ENCODE peak calls at places on chromosomes 6 and 20, in seven cellular contexts. Z is HFF-Myc; F is tibial artery; O is sciatic nerve; V is activated gamma-delta T cell; P is activated CD8-positive, alpha-beta memory T cell treated with anti-CD3 and anti-CD28 coated beads for 24 hours; L is H9. C is an unnamed sample.

GRCh38 chr20:43571771-43572170 is 12.9 kb downstream of the SGK2 start:
- DNase-seq in Z (no peak), F (no peak), O (no peak), V (no peak), P (no peak), L (no peak), C (no peak)

GRCh38 chr20:38418509-38419204 is 16.5 kb downstream of the SNHG17 start:
- DNase-seq in Z (no peak), F (no peak), O (peak; percentile 68), V (no peak), P (no peak), L (no peak), C (peak; percentile 60)

GRCh38 chr6:148104131-148104530 is 238.5 kb upstream of the SASH1 start:
- DNase-seq in Z (no peak), F (no peak), O (no peak), V (no peak), P (no peak), L (no peak), C (no peak)

GRCh38 chr6:82783587-82784253 is 281.9 kb downstream of the UBE3D start:
- DNase-seq in Z (no peak), F (no peak), O (no peak), V (no peak), P (no peak), L (peak; percentile 52), C (no peak)

GRCh38 chr6:35096129-35096852 is 44.8 kb downstream of the TCP11 start:
- DNase-seq in Z (peak; percentile 59), F (no peak), O (no peak), V (no peak), P (no peak), L (no peak), C (no peak)

GRCh38 chr6:169726963-169727362 is 2.7 kb upstream of the PHF10 start:
- DNase-seq in Z (no peak), F (no peak), O (no peak), V (no peak), P (no peak), L (no peak), C (no peak)

GRCh38 chr6:69866351-69867074 is at the start of gene COL19A1:
- DNase-seq in Z (no peak), F (no peak), O (no peak), V (peak; percentile 7), P (peak; percentile 74), L (peak; percentile 56), C (peak; percentile 24)

GRCh38 chr20:33490023-33490933 is at the start of gene CBFA2T2:
- DNase-seq in Z (no peak), F (peak; percentile 47), O (peak; percentile 84), V (peak; percentile 69), P (no peak), L (no peak), C (peak; percentile 73)

GRCh38 chr20:36465109-36466080 is 75.9 kb upstream of the MYL9 start:
- DNase-seq in Z (no peak), F (peak; percentile 76), O (no peak), V (no peak), P (peak; percentile 72), L (peak; percentile 64), C (peak; percentile 68)

GRCh38 chr6:141244366-141244765 is 888.4 kb upstream of the GJE1 start:
- DNase-seq in Z (peak; percentile 3), F (no peak), O (no peak), V (no peak), P (no peak), L (no peak), C (no peak)

GRCh38 chr20:48631114-48632016 is 196.4 kb downstream of the PREX1 start:
- DNase-seq in Z (no peak), F (no peak), O (no peak), V (no peak), P (no peak), L (no peak), C (no peak)

GRCh38 chr6:26020291-26020982 is 57.8 kb downstream of the TRIM38 start:
- DNase-seq in Z (peak; percentile 97), F (peak; percentile 76), O (peak; percentile 91), V (peak; percentile 43), P (peak; percentile 88), L (peak; percentile 73), C (peak; percentile 86)

GRCh38 chr6:4808396-4808795 is 32.2 kb downstream of the CDYL start:
- DNase-seq in Z (no peak), F (no peak), O (no peak), V (no peak), P (no peak), L (no peak), C (no peak)

GRCh38 chr6:132063738-132064137 is 112.6 kb upstream of the CCN2 start:
- DNase-seq in Z (peak; percentile 22), F (peak; percentile 22), O (no peak), V (no peak), P (no peak), L (no peak), C (peak; percentile 12)

GRCh38 chr20:25858495-25859425 is 162.1 kb upstream of the ZNF337 start:
- DNase-seq in Z (no peak), F (no peak), O (no peak), V (no peak), P (peak; percentile 52), L (no peak), C (no peak)

GRCh38 chr6:21873562-21873961 is 280.0 kb downstream of the SOX4 start:
- DNase-seq in Z (peak; percentile 88), F (peak; percentile 70), O (no peak), V (no peak), P (no peak), L (no peak), C (no peak)

GRCh38 chr20:50434653-50435396 is 75.4 kb upstream of the PTPN1 start:
- DNase-seq in Z (no peak), F (no peak), O (no peak), V (no peak), P (no peak), L (no peak), C (no peak)

GRCh38 chr6:116253188-116253504 is 729 bp downstream of the TSPYL4 start:
- DNase-seq in Z (no peak), F (no peak), O (no peak), V (no peak), P (no peak), L (no peak), C (no peak)

GRCh38 chr20:6388666-6389197 is 265.9 kb upstream of the FERMT1 start:
- DNase-seq in Z (peak; percentile 57), F (no peak), O (no peak), V (no peak), P (no peak), L (no peak), C (no peak)

GRCh38 chr20:60295214-60295613 is 337.0 kb downstream of the CDH26 start:
- DNase-seq in Z (no peak), F (no peak), O (no peak), V (no peak), P (no peak), L (no peak), C (no peak)

GRCh38 chr6:121158438-121158837 is 175.8 kb downstream of the TBC1D32 start:
- DNase-seq in Z (no peak), F (no peak), O (no peak), V (no peak), P (no peak), L (no peak), C (no peak)

GRCh38 chr6:1139155-1139890 is 172.6 kb upstream of the FOXQ1 start:
- DNase-seq in Z (no peak), F (no peak), O (no peak), V (no peak), P (no peak), L (no peak), C (no peak)

GRCh38 chr6:159116343-159116742 is 52.9 kb upstream of the FNDC1 start:
- DNase-seq in Z (no peak), F (peak; percentile 47), O (no peak), V (no peak), P (peak; percentile 37), L (no peak), C (no peak)

GRCh38 chr6:25637211-25637610 is 14.8 kb upstream of the SCGN start:
- DNase-seq in Z (no peak), F (no peak), O (no peak), V (no peak), P (no peak), L (no peak), C (no peak)

GRCh38 chr20:11569163-11569562 is 348.5 kb upstream of the BTBD3 start:
- DNase-seq in Z (no peak), F (no peak), O (no peak), V (no peak), P (no peak), L (peak; percentile 84), C (no peak)

GRCh38 chr6:11276911-11277274 is 44.4 kb upstream of the NEDD9 start:
- DNase-seq in Z (peak; percentile 9), F (no peak), O (no peak), V (no peak), P (no peak), L (no peak), C (no peak)

GRCh38 chr6:163346529-163346961 is 68.0 kb upstream of the QKI start:
- DNase-seq in Z (no peak), F (no peak), O (no peak), V (no peak), P (no peak), L (no peak), C (no peak)

GRCh38 chr20:53579581-53580375 is 13.9 kb downstream of the ZNF217 start:
- DNase-seq in Z (no peak), F (no peak), O (no peak), V (no peak), P (peak; percentile 73), L (no peak), C (no peak)